ENCODE peak calls at places on chromosomes 5 and 9, in eight cellular contexts. One of them, this sample, is unnamed.

GRCh38 chr5:40743771-40744170 is 12.0 kb downstream of the TTC33 start:
- DNase-seq in heart left ventricle: no peak
- DNase-seq in left ventricle myocardium inferior: no peak
- DNase-seq in CD4-positive, alpha-beta T cell: no peak
- DNase-seq in CD4-positive, CD25-positive, alpha-beta regulatory T cell: no peak
- DNase-seq in brain microvascular endothelial cell: no peak
- DNase-seq in neuronal stem cell: no peak
- DNase-seq in stomach: no peak
- DNase-seq in this sample: no peak

GRCh38 chr5:1171340-1171941 is 30.0 kb upstream of the SLC6A19 start:
- DNase-seq in brain microvascular endothelial cell: no peak
- DNase-seq in heart left ventricle: peak
- DNase-seq in CD4-positive, alpha-beta T cell: no peak
- DNase-seq in CD4-positive, CD25-positive, alpha-beta regulatory T cell: no peak
- DNase-seq in stomach: no peak
- DNase-seq in neuronal stem cell: no peak
- DNase-seq in left ventricle myocardium inferior: no peak
- DNase-seq in this sample: no peak

GRCh38 chr9:125240649-125240999 is 519 bp downstream of the HSPA5 start:
- DNase-seq in CD4-positive, CD25-positive, alpha-beta regulatory T cell: peak
- DNase-seq in neuronal stem cell: peak
- DNase-seq in CD4-positive, alpha-beta T cell: no peak
- DNase-seq in left ventricle myocardium inferior: no peak
- DNase-seq in stomach: peak
- DNase-seq in brain microvascular endothelial cell: no peak
- DNase-seq in heart left ventricle: peak
- DNase-seq in this sample: peak

GRCh38 chr5:80161165-80161564 is 94.7 kb downstream of the SERINC5 start:
- DNase-seq in stomach: no peak
- DNase-seq in brain microvascular endothelial cell: no peak
- DNase-seq in left ventricle myocardium inferior: no peak
- DNase-seq in CD4-positive, CD25-positive, alpha-beta regulatory T cell: no peak
- DNase-seq in CD4-positive, alpha-beta T cell: no peak
- DNase-seq in neuronal stem cell: no peak
- DNase-seq in heart left ventricle: no peak
- DNase-seq in this sample: no peak

GRCh38 chr5:105695916-105696315 is 1974.8 kb downstream of the EFNA5 start:
- DNase-seq in brain microvascular endothelial cell: no peak
- DNase-seq in heart left ventricle: no peak
- DNase-seq in stomach: no peak
- DNase-seq in neuronal stem cell: peak
- DNase-seq in left ventricle myocardium inferior: no peak
- DNase-seq in CD4-positive, alpha-beta T cell: no peak
- DNase-seq in CD4-positive, CD25-positive, alpha-beta regulatory T cell: no peak
- DNase-seq in this sample: no peak

GRCh38 chr9:10127867-10128266 is 484.9 kb downstream of the PTPRD start:
- DNase-seq in CD4-positive, CD25-positive, alpha-beta regulatory T cell: no peak
- DNase-seq in neuronal stem cell: no peak
- DNase-seq in stomach: no peak
- DNase-seq in CD4-positive, alpha-beta T cell: no peak
- DNase-seq in left ventricle myocardium inferior: no peak
- DNase-seq in brain microvascular endothelial cell: no peak
- DNase-seq in heart left ventricle: no peak
- DNase-seq in this sample: no peak

GRCh38 chr9:16612627-16613026 is 257.8 kb downstream of the BNC2 start:
- DNase-seq in brain microvascular endothelial cell: no peak
- DNase-seq in CD4-positive, alpha-beta T cell: no peak
- DNase-seq in heart left ventricle: no peak
- DNase-seq in CD4-positive, CD25-positive, alpha-beta regulatory T cell: no peak
- DNase-seq in stomach: no peak
- DNase-seq in left ventricle myocardium inferior: no peak
- DNase-seq in neuronal stem cell: no peak
- DNase-seq in this sample: no peak

GRCh38 chr5:172380992-172381643 is 73.2 kb downstream of the SH3PXD2B start:
- DNase-seq in brain microvascular endothelial cell: no peak
- DNase-seq in heart left ventricle: peak
- DNase-seq in CD4-positive, CD25-positive, alpha-beta regulatory T cell: no peak
- DNase-seq in stomach: peak
- DNase-seq in left ventricle myocardium inferior: peak
- DNase-seq in CD4-positive, alpha-beta T cell: no peak
- DNase-seq in neuronal stem cell: no peak
- DNase-seq in this sample: peak

GRCh38 chr5:135441256-135441915 is 5.8 kb downstream of the DCANP1 start:
- DNase-seq in stomach: no peak
- DNase-seq in heart left ventricle: no peak
- DNase-seq in CD4-positive, alpha-beta T cell: no peak
- DNase-seq in neuronal stem cell: no peak
- DNase-seq in CD4-positive, CD25-positive, alpha-beta regulatory T cell: no peak
- DNase-seq in brain microvascular endothelial cell: no peak
- DNase-seq in left ventricle myocardium inferior: no peak
- DNase-seq in this sample: no peak

GRCh38 chr9:123039617-123040219 is 6.3 kb downstream of the GPR21 start:
- DNase-seq in heart left ventricle: no peak
- DNase-seq in neuronal stem cell: no peak
- DNase-seq in brain microvascular endothelial cell: no peak
- DNase-seq in stomach: no peak
- DNase-seq in CD4-positive, alpha-beta T cell: no peak
- DNase-seq in left ventricle myocardium inferior: no peak
- DNase-seq in CD4-positive, CD25-positive, alpha-beta regulatory T cell: no peak
- DNase-seq in this sample: no peak

GRCh38 chr9:109449036-109449798 is 48.9 kb downstream of the PTPN3 start:
- DNase-seq in neuronal stem cell: no peak
- DNase-seq in CD4-positive, alpha-beta T cell: no peak
- DNase-seq in stomach: no peak
- DNase-seq in brain microvascular endothelial cell: peak
- DNase-seq in left ventricle myocardium inferior: no peak
- DNase-seq in heart left ventricle: no peak
- DNase-seq in CD4-positive, CD25-positive, alpha-beta regulatory T cell: no peak
- DNase-seq in this sample: no peak

GRCh38 chr5:131684051-131684450 is 49.0 kb upstream of the RAPGEF6 start:
- DNase-seq in CD4-positive, alpha-beta T cell: no peak
- DNase-seq in brain microvascular endothelial cell: no peak
- DNase-seq in CD4-positive, CD25-positive, alpha-beta regulatory T cell: no peak
- DNase-seq in neuronal stem cell: no peak
- DNase-seq in left ventricle myocardium inferior: no peak
- DNase-seq in heart left ventricle: no peak
- DNase-seq in stomach: no peak
- DNase-seq in this sample: no peak

GRCh38 chr5:27026791-27027190 is 11.6 kb downstream of the CDH9 start:
- DNase-seq in stomach: no peak
- DNase-seq in neuronal stem cell: no peak
- DNase-seq in brain microvascular endothelial cell: no peak
- DNase-seq in heart left ventricle: no peak
- DNase-seq in CD4-positive, CD25-positive, alpha-beta regulatory T cell: no peak
- DNase-seq in CD4-positive, alpha-beta T cell: no peak
- DNase-seq in left ventricle myocardium inferior: no peak
- DNase-seq in this sample: no peak

GRCh38 chr9:113756476-113757198 is 119.5 kb upstream of the ZNF618 start:
- DNase-seq in CD4-positive, alpha-beta T cell: no peak
- DNase-seq in stomach: no peak
- DNase-seq in neuronal stem cell: no peak
- DNase-seq in left ventricle myocardium inferior: no peak
- DNase-seq in CD4-positive, CD25-positive, alpha-beta regulatory T cell: no peak
- DNase-seq in heart left ventricle: no peak
- DNase-seq in brain microvascular endothelial cell: no peak
- DNase-seq in this sample: no peak

GRCh38 chr5:108730617-108731340 is 16.9 kb upstream of the FER start:
- DNase-seq in left ventricle myocardium inferior: no peak
- DNase-seq in neuronal stem cell: no peak
- DNase-seq in CD4-positive, CD25-positive, alpha-beta regulatory T cell: no peak
- DNase-seq in brain microvascular endothelial cell: no peak
- DNase-seq in heart left ventricle: no peak
- DNase-seq in CD4-positive, alpha-beta T cell: no peak
- DNase-seq in stomach: no peak
- DNase-seq in this sample: no peak

DNA sequence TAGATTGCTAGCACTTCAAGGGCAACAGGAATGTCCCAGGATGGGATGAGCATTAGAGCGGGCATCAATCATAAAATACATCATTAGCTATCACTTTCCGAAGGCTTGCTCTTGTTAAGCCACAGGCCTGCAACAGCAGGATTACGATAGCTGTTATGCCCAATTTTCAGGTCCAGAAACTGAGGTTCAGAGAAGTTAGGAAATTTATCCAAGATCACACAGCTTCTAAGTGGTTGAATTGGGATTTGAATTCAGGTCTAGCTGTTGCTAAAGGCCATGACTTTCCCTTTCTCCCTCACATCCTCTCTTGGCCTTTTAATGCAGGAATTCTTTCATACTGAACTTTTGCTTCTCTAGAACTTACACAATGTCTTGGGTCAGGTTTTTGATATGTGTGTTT is 119.4 kb upstream of the ERCC6L2 start:
- DNase-seq in CD4-positive, alpha-beta T cell: no peak
- DNase-seq in left ventricle myocardium inferior: no peak
- DNase-seq in stomach: no peak
- DNase-seq in brain microvascular endothelial cell: no peak
- DNase-seq in CD4-positive, CD25-positive, alpha-beta regulatory T cell: no peak
- DNase-seq in heart left ventricle: no peak
- DNase-seq in neuronal stem cell: no peak
- DNase-seq in this sample: no peak
- H3K27ac ChIP-seq in CD4-positive, alpha-beta T cell: no peak
- H3K27ac ChIP-seq in left ventricle myocardium inferior: peak
- H3K27ac ChIP-seq in stomach: no peak
- H3K27ac ChIP-seq in brain microvascular endothelial cell: no peak
- H3K27ac ChIP-seq in CD4-positive, CD25-positive, alpha-beta regulatory T cell: no peak
- H3K27ac ChIP-seq in heart left ventricle: no peak
- H3K27ac ChIP-seq in neuronal stem cell: no peak
- H3K27ac ChIP-seq in this sample: no peak

DNA sequence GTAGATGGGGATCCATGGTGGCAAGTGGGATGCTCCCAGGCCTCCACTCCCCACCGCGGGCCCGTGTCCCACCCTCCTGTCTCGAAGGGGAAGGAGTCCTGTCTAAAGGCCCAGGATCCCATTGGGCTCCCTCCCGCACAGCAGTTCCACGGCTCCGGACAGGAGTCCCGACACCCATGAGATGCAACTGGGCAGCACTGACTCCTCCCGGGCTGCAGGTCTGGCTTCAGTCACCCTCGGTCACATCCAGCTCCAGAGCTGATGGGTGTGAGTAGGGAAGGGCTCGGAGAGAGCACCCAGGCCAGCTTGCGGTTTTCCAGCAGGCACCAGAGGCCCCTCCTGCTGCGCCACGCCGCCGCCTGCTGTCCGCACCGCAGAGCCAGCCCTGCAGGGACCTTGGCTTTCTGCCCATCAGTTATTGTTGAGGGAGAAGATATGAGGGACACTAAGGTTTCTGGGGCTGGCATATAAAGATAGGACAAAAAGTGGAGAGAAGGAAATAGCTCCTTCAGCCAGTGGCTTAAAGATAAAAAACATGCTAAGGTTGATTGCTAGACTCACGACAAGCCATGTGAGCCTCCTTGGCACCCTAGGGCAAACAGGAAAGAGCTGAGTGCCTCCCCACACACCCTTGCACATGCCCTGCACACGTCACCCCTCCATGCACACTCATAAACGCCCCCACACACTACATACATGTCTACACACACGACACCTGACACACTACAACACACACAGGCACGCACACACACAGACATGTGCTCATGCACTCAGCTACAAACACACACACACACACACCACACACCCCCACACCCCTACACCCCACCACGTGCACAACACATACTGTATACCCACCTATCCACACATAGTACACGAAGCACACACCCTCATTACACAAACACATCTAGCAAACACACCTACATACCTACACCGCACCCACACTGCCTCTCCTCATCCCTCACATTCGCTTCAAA is 79.0 kb downstream of the AK8 start:
- DNase-seq in left ventricle myocardium inferior: no peak
- DNase-seq in brain microvascular endothelial cell: no peak
- DNase-seq in heart left ventricle: no peak
- DNase-seq in CD4-positive, CD25-positive, alpha-beta regulatory T cell: no peak
- DNase-seq in CD4-positive, alpha-beta T cell: no peak
- DNase-seq in stomach: peak
- DNase-seq in neuronal stem cell: no peak
- DNase-seq in this sample: no peak
- H3K27ac ChIP-seq in left ventricle myocardium inferior: peak
- H3K27ac ChIP-seq in brain microvascular endothelial cell: no peak
- H3K27ac ChIP-seq in heart left ventricle: peak
- H3K27ac ChIP-seq in CD4-positive, CD25-positive, alpha-beta regulatory T cell: no peak
- H3K27ac ChIP-seq in CD4-positive, alpha-beta T cell: no peak
- H3K27ac ChIP-seq in stomach: peak
- H3K27ac ChIP-seq in neuronal stem cell: no peak
- H3K27ac ChIP-seq in this sample: no peak

GRCh38 chr5:138947780-138948179 is 72.6 kb upstream of the LRRTM2 start:
- DNase-seq in CD4-positive, CD25-positive, alpha-beta regulatory T cell: no peak
- DNase-seq in neuronal stem cell: no peak
- DNase-seq in CD4-positive, alpha-beta T cell: no peak
- DNase-seq in heart left ventricle: no peak
- DNase-seq in left ventricle myocardium inferior: no peak
- DNase-seq in brain microvascular endothelial cell: no peak
- DNase-seq in stomach: peak
- DNase-seq in this sample: peak

GRCh38 chr5:138946831-138947560 is 71.9 kb upstream of the LRRTM2 start:
- DNase-seq in CD4-positive, alpha-beta T cell: no peak
- DNase-seq in CD4-positive, CD25-positive, alpha-beta regulatory T cell: no peak
- DNase-seq in left ventricle myocardium inferior: no peak
- DNase-seq in brain microvascular endothelial cell: no peak
- DNase-seq in neuronal stem cell: no peak
- DNase-seq in stomach: peak
- DNase-seq in heart left ventricle: no peak
- DNase-seq in this sample: no peak

GRCh38 chr5:138945421-138946240 is 70.5 kb upstream of the LRRTM2 start:
- DNase-seq in heart left ventricle: no peak
- DNase-seq in stomach: no peak
- DNase-seq in CD4-positive, CD25-positive, alpha-beta regulatory T cell: no peak
- DNase-seq in neuronal stem cell: peak
- DNase-seq in brain microvascular endothelial cell: no peak
- DNase-seq in CD4-positive, alpha-beta T cell: no peak
- DNase-seq in left ventricle myocardium inferior: no peak
- DNase-seq in this sample: peak

GRCh38 chr5:138944527-138945322 is 69.6 kb upstream of the LRRTM2 start:
- DNase-seq in neuronal stem cell: no peak
- DNase-seq in heart left ventricle: no peak
- DNase-seq in left ventricle myocardium inferior: no peak
- DNase-seq in brain microvascular endothelial cell: no peak
- DNase-seq in stomach: peak
- DNase-seq in CD4-positive, CD25-positive, alpha-beta regulatory T cell: no peak
- DNase-seq in CD4-positive, alpha-beta T cell: no peak
- DNase-seq in this sample: no peak

DNA sequence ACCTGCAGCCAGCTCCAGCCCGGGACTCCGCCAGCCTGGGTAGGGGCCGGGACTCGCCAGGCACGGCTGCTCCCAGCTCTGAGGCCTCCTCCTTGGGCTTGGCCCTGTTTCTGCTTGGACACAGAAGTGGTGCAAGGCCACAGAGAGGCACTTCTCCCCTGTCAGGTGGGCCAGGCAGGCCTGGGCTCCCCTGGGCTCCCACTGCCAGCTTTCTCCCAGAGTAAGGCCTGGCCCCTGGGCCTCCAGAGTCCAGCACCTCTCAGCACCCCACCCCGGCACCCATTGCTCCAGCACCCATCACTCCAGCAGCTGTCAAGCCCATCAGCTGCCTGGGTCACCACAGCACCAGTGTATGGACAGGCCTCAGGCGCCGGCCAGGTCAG is 71.1 kb upstream of the LRRTM2 start:
- DNase-seq in heart left ventricle: no peak
- DNase-seq in left ventricle myocardium inferior: no peak
- DNase-seq in CD4-positive, CD25-positive, alpha-beta regulatory T cell: no peak
- DNase-seq in neuronal stem cell: no peak
- DNase-seq in brain microvascular endothelial cell: no peak
- DNase-seq in CD4-positive, alpha-beta T cell: no peak
- DNase-seq in stomach: no peak
- DNase-seq in this sample: no peak
- H3K27ac ChIP-seq in heart left ventricle: no peak
- H3K27ac ChIP-seq in left ventricle myocardium inferior: no peak
- H3K27ac ChIP-seq in CD4-positive, CD25-positive, alpha-beta regulatory T cell: no peak
- H3K27ac ChIP-seq in neuronal stem cell: no peak
- H3K27ac ChIP-seq in brain microvascular endothelial cell: no peak
- H3K27ac ChIP-seq in CD4-positive, alpha-beta T cell: no peak
- H3K27ac ChIP-seq in stomach: no peak
- H3K27ac ChIP-seq in this sample: peak

GRCh38 chr5:145775893-145776444 is 59.2 kb downstream of the PRELID2 start:
- DNase-seq in neuronal stem cell: no peak
- DNase-seq in brain microvascular endothelial cell: peak
- DNase-seq in left ventricle myocardium inferior: no peak
- DNase-seq in CD4-positive, alpha-beta T cell: no peak
- DNase-seq in heart left ventricle: no peak
- DNase-seq in CD4-positive, CD25-positive, alpha-beta regulatory T cell: no peak
- DNase-seq in stomach: no peak
- DNase-seq in this sample: no peak
- H3K27ac ChIP-seq in neuronal stem cell: no peak
- H3K27ac ChIP-seq in brain microvascular endothelial cell: peak
- H3K27ac ChIP-seq in left ventricle myocardium inferior: peak
- H3K27ac ChIP-seq in CD4-positive, alpha-beta T cell: no peak
- H3K27ac ChIP-seq in heart left ventricle: peak
- H3K27ac ChIP-seq in CD4-positive, CD25-positive, alpha-beta regulatory T cell: no peak
- H3K27ac ChIP-seq in stomach: no peak
- H3K27ac ChIP-seq in this sample: no peak